ENCODE peak calls at places on chromosomes 11 and 22, in four cellular contexts. One of them, this sample, is unnamed.

GRCh38 chr22:41437198-41437597 is 9.4 kb downstream of the TOB2 start:
- DNase-seq in neuronal stem cell: no peak
- DNase-seq in right atrium auricular region: no peak
- DNase-seq in HS-27A: no peak
- DNase-seq in this sample: no peak

GRCh38 chr11:27473017-27473406 is 422 bp upstream of the LGR4 start:
- DNase-seq in right atrium auricular region: no peak
- DNase-seq in neuronal stem cell: no peak
- DNase-seq in HS-27A: no peak
- DNase-seq in this sample: no peak

GRCh38 chr22:26589367-26589844 is 526 bp downstream of the TPST2 start:
- DNase-seq in right atrium auricular region: no peak
- DNase-seq in neuronal stem cell: peak; percentile 17
- DNase-seq in HS-27A: no peak
- DNase-seq in this sample: no peak

GRCh38 chr11:75453916-75454655 is 21.1 kb upstream of the KLHL35 start:
- DNase-seq in HS-27A: no peak
- DNase-seq in neuronal stem cell: no peak
- DNase-seq in right atrium auricular region: no peak
- DNase-seq in this sample: no peak

GRCh38 chr22:17381237-17381913 is 12.1 kb downstream of the CECR2 start:
- DNase-seq in right atrium auricular region: no peak
- DNase-seq in HS-27A: no peak
- DNase-seq in neuronal stem cell: no peak
- DNase-seq in this sample: no peak

GRCh38 chr11:94132152-94132558 is 3.5 kb downstream of the PANX1 start:
- DNase-seq in HS-27A: no peak
- DNase-seq in right atrium auricular region: peak; percentile 80
- DNase-seq in neuronal stem cell: no peak
- DNase-seq in this sample: no peak

GRCh38 chr22:49547751-49548239 is 279.9 kb downstream of the BRD1 start:
- DNase-seq in right atrium auricular region: no peak
- DNase-seq in HS-27A: no peak
- DNase-seq in neuronal stem cell: no peak
- DNase-seq in this sample: no peak

GRCh38 chr22:19892249-19892879 is 37.7 kb upstream of the GNB1L start:
- DNase-seq in right atrium auricular region: no peak
- DNase-seq in neuronal stem cell: no peak
- DNase-seq in HS-27A: no peak
- DNase-seq in this sample: no peak

GRCh38 chr11:86695391-86695790 is 23.0 kb upstream of the ME3 start:
- DNase-seq in right atrium auricular region: no peak
- DNase-seq in neuronal stem cell: no peak
- DNase-seq in HS-27A: no peak
- DNase-seq in this sample: no peak

GRCh38 chr11:35088226-35088625 is 50.7 kb upstream of the CD44 start:
- DNase-seq in HS-27A: no peak
- DNase-seq in neuronal stem cell: no peak
- DNase-seq in right atrium auricular region: no peak
- DNase-seq in this sample: peak; percentile 74

GRCh38 chr22:37320726-37321286 is 38.5 kb downstream of the CYTH4 start:
- DNase-seq in HS-27A: no peak
- DNase-seq in neuronal stem cell: no peak
- DNase-seq in right atrium auricular region: no peak
- DNase-seq in this sample: no peak

GRCh38 chr11:115168229-115168671 is 336.0 kb downstream of the CADM1 start:
- DNase-seq in HS-27A: no peak
- DNase-seq in right atrium auricular region: no peak
- DNase-seq in neuronal stem cell: no peak
- DNase-seq in this sample: no peak

GRCh38 chr11:24406980-24407379 is 89.9 kb upstream of the LUZP2 start:
- DNase-seq in HS-27A: no peak
- DNase-seq in neuronal stem cell: no peak
- DNase-seq in right atrium auricular region: no peak
- DNase-seq in this sample: no peak

GRCh38 chr11:118883368-118884071 is at the start of gene CXCR5:
- DNase-seq in HS-27A: no peak
- DNase-seq in neuronal stem cell: no peak
- DNase-seq in right atrium auricular region: no peak
- DNase-seq in this sample: no peak

This sample was measured in vagina.